ENCODE peak calls at places on chromosomes 16 and 17, in four cellular contexts. One of them, this sample, is unnamed.

GRCh38 chr16:1493746-1494094 is 560 bp downstream of the TELO2 start:
- DNase-seq in thoracic aorta: no peak
- DNase-seq in right cardiac atrium: no peak
- DNase-seq in neuronal stem cell: no peak
- DNase-seq in this sample: no peak

GRCh38 chr17:75925103-75925502 is 15.7 kb downstream of the FBF1 start:
- DNase-seq in thoracic aorta: no peak
- DNase-seq in neuronal stem cell: no peak
- DNase-seq in right cardiac atrium: no peak
- DNase-seq in this sample: no peak

GRCh38 chr16:80189481-80190163 is 351.2 kb upstream of the DYNLRB2 start:
- DNase-seq in right cardiac atrium: no peak
- DNase-seq in neuronal stem cell: no peak
- DNase-seq in thoracic aorta: no peak
- DNase-seq in this sample: no peak

GRCh38 chr16:19098173-19098572 is 15.6 kb upstream of the ITPRIPL2 start:
- DNase-seq in right cardiac atrium: no peak
- DNase-seq in thoracic aorta: no peak
- DNase-seq in neuronal stem cell: no peak
- DNase-seq in this sample: no peak

GRCh38 chr16:26252598-26252997 is 560.8 kb downstream of the HS3ST4 start:
- DNase-seq in thoracic aorta: no peak
- DNase-seq in neuronal stem cell: no peak
- DNase-seq in right cardiac atrium: no peak
- DNase-seq in this sample: no peak

GRCh38 chr17:73455050-73455687 is 143.4 kb upstream of the CDC42EP4 start:
- DNase-seq in neuronal stem cell: no peak
- DNase-seq in right cardiac atrium: no peak
- DNase-seq in thoracic aorta: peak; percentile 30
- DNase-seq in this sample: no peak

GRCh38 chr17:56939869-56940484 is 20.9 kb downstream of the COIL start:
- DNase-seq in neuronal stem cell: peak; percentile 66
- DNase-seq in right cardiac atrium: no peak
- DNase-seq in thoracic aorta: no peak
- DNase-seq in this sample: no peak

GRCh38 chr17:55925440-55925839 is 174.6 kb downstream of the PCTP start:
- DNase-seq in neuronal stem cell: no peak
- DNase-seq in right cardiac atrium: no peak
- DNase-seq in thoracic aorta: no peak
- DNase-seq in this sample: no peak

GRCh38 chr16:77840623-77841274 is 52.4 kb downstream of the VAT1L start:
- DNase-seq in neuronal stem cell: no peak
- DNase-seq in thoracic aorta: no peak
- DNase-seq in right cardiac atrium: no peak
- DNase-seq in this sample: peak; percentile 1

GRCh38 chr16:47574091-47575054 is 113.2 kb downstream of the PHKB start:
- DNase-seq in neuronal stem cell: peak; percentile 1
- DNase-seq in thoracic aorta: no peak
- DNase-seq in right cardiac atrium: no peak
- DNase-seq in this sample: peak; percentile 46

GRCh38 chr17:40548982-40549680 is 16.1 kb downstream of the CCR7 start:
- DNase-seq in thoracic aorta: no peak
- DNase-seq in right cardiac atrium: no peak
- DNase-seq in neuronal stem cell: no peak
- DNase-seq in this sample: peak; percentile 88

GRCh38 chr16:53768593-53768992 is 64.6 kb downstream of the FTO start:
- DNase-seq in thoracic aorta: no peak
- DNase-seq in right cardiac atrium: no peak
- DNase-seq in neuronal stem cell: no peak
- DNase-seq in this sample: peak; percentile 96

GRCh38 chr17:28854457-28855382 is at the start of gene ERAL1:
- DNase-seq in thoracic aorta: peak; percentile 60
- DNase-seq in right cardiac atrium: peak; percentile 90
- DNase-seq in neuronal stem cell: peak; percentile 76
- DNase-seq in this sample: peak; percentile 84

GRCh38 chr16:68015681-68016080 is at the start of gene DPEP2NB:
- DNase-seq in thoracic aorta: no peak
- DNase-seq in right cardiac atrium: no peak
- DNase-seq in neuronal stem cell: no peak
- DNase-seq in this sample: no peak

GRCh38 chr17:78510141-78510935 is 66.9 kb downstream of the DNAH17 start:
- DNase-seq in neuronal stem cell: no peak
- DNase-seq in right cardiac atrium: peak; percentile 10
- DNase-seq in thoracic aorta: no peak
- DNase-seq in this sample: no peak

GRCh38 chr16:86466695-86467406 is 43.5 kb upstream of the FOXF1 start:
- DNase-seq in right cardiac atrium: no peak
- DNase-seq in neuronal stem cell: no peak
- DNase-seq in thoracic aorta: no peak
- DNase-seq in this sample: no peak

GRCh38 chr17:67456103-67456502 is 79.0 kb downstream of the PITPNC1 start:
- DNase-seq in neuronal stem cell: no peak
- DNase-seq in right cardiac atrium: no peak
- DNase-seq in thoracic aorta: no peak
- DNase-seq in this sample: no peak
- H3K4me3 ChIP-seq in neuronal stem cell: no peak overlapping the region
- H3K4me3 ChIP-seq in right cardiac atrium: no peak overlapping the region
- H3K4me3 ChIP-seq in thoracic aorta: no peak overlapping the region
- H3K4me3 ChIP-seq in this sample: no peak overlapping the region

DNA sequence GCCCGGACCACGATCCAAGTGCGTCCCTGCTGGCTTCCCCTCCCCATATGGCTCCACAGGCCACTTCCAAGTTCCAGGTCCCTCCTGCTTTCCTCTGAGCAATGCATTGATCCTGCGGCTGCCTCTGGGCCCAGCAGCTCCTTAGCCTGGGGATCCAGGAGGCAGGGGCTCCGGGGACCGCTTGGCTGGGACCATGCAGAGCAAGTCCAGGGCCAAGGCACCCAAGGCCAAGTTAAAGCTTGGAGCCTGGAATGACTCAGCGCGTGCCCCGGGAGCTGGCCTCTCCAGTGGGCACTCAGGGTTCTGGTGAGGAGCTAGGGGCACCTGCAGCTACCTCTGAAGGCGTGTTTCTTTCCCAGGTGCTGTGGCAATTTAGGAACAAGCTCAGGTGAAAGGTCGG is 51.9 kb upstream of the ENPP7 start:
- DNase-seq in neuronal stem cell: no peak
- DNase-seq in right cardiac atrium: no peak
- DNase-seq in thoracic aorta: no peak
- DNase-seq in this sample: no peak
- H3K27me3 ChIP-seq in neuronal stem cell: no peaks in the 10 kb centered on the region
- H3K27me3 ChIP-seq in right cardiac atrium: no peaks in the 10 kb centered on the region
- H3K27me3 ChIP-seq in thoracic aorta: no peaks in the 10 kb centered on the region
- H3K27me3 ChIP-seq in this sample: no peaks in the 10 kb centered on the region

DNA sequence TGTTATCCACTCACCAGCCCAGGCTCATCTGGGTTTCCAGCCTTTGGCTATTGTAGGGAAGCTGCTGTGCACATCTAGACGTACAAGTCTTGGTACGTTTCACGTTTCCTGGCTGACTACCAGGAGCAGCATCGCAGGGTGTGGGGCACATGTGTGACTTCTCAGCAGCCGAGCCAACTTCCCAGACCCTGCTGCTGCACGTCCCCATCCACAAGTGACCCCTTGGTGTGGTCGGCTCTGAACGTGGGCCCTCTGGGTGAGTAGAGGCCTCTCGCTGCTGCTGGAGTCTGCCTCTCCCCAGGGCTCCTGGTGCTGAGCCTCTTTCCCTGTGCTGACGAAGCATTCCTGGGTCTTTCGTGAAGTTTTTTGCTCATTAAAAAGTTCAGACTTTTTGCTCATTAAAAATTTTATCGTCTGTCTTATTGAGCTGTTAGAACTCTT is 70.2 kb upstream of the ZNF750 start:
- DNase-seq in neuronal stem cell: no peak
- DNase-seq in thoracic aorta: no peak
- DNase-seq in right cardiac atrium: peak; percentile 28
- DNase-seq in this sample: no peak
- H3K27ac ChIP-seq in neuronal stem cell: no peak overlapping the region
- H3K27ac ChIP-seq in thoracic aorta: no peak overlapping the region
- H3K27ac ChIP-seq in right cardiac atrium: no peak overlapping the region
- H3K27ac ChIP-seq in this sample: no peak overlapping the region

GRCh38 chr16:15510992-15511391 is 76.6 kb downstream of the BMERB1 start:
- DNase-seq in neuronal stem cell: no peak
- DNase-seq in right cardiac atrium: no peak
- DNase-seq in thoracic aorta: no peak
- DNase-seq in this sample: no peak

GRCh38 chr16:15509051-15509592 is 74.7 kb downstream of the BMERB1 start:
- DNase-seq in thoracic aorta: no peak
- DNase-seq in right cardiac atrium: no peak
- DNase-seq in neuronal stem cell: no peak
- DNase-seq in this sample: peak; percentile 84

GRCh38 chr16:15507959-15508336 is 73.6 kb downstream of the BMERB1 start:
- DNase-seq in thoracic aorta: no peak
- DNase-seq in right cardiac atrium: no peak
- DNase-seq in neuronal stem cell: no peak
- DNase-seq in this sample: no peak

GRCh38 chr16:15511759-15512487 is 77.5 kb downstream of the BMERB1 start:
- DNase-seq in thoracic aorta: no peak
- DNase-seq in right cardiac atrium: no peak
- DNase-seq in neuronal stem cell: no peak
- DNase-seq in this sample: no peak

GRCh38 chr16:15509593-15510520 is 75.5 kb downstream of the BMERB1 start:
- DNase-seq in thoracic aorta: no peak
- DNase-seq in neuronal stem cell: no peak
- DNase-seq in right cardiac atrium: no peak
- DNase-seq in this sample: peak; percentile 82
- H3K4me3 ChIP-seq in thoracic aorta: no peak overlapping the region
- H3K4me3 ChIP-seq in neuronal stem cell: no peak overlapping the region
- H3K4me3 ChIP-seq in right cardiac atrium: no peak overlapping the region
- H3K4me3 ChIP-seq in this sample: no peak overlapping the region

GRCh38 chr17:177155-177554 is 4.3 kb downstream of the DOC2B start:
- DNase-seq in thoracic aorta: no peak
- DNase-seq in right cardiac atrium: no peak
- DNase-seq in neuronal stem cell: no peak
- DNase-seq in this sample: no peak
- H3K27me3 ChIP-seq in thoracic aorta: no peaks in the 10 kb centered on the region
- H3K27me3 ChIP-seq in right cardiac atrium: no peaks in the 10 kb centered on the region
- H3K27me3 ChIP-seq in neuronal stem cell: peaks cover 10% of the 10 kb centered on the region
- H3K27me3 ChIP-seq in this sample: peaks cover 51% of the 10 kb centered on the region

GRCh38 chr17:3693829-3694231 is 2.1 kb downstream of the P2RX5 start:
- DNase-seq in thoracic aorta: no peak
- DNase-seq in right cardiac atrium: no peak
- DNase-seq in neuronal stem cell: no peak
- DNase-seq in this sample: no peak
- H3K27ac ChIP-seq in thoracic aorta: no peak overlapping the region
- H3K27ac ChIP-seq in right cardiac atrium: no peak overlapping the region
- H3K27ac ChIP-seq in neuronal stem cell: no peak overlapping the region
- H3K27ac ChIP-seq in this sample: no peak overlapping the region

DNA sequence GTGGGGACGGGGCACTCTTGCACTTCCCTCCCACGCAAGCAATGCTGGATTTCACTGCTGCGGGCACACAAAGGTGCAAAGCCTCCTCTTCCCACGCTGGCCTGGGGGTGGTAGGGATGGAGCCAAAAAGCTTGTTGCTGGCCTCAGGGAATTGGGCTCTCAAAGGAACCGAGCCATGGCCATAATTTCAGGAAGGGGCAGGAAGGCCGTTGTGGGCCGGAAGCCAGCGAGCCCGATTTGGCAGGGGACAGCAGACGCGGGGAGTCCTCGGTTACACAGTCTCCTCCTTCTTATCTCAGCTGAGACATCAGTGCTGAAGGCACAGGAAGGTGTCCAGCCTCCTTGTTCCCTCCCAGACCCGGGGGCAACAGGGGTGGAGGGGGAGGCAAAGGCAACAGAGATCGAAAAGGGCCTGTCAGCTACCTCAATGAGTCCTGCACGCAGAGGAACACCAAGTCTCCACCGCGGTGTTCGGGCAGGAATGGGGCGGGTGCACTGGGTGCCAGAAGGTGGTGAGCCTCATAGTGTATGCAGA is 59.5 kb downstream of the SLFN11 start:
- DNase-seq in neuronal stem cell: no peak
- DNase-seq in thoracic aorta: no peak
- DNase-seq in right cardiac atrium: peak; percentile 88
- DNase-seq in this sample: no peak
- H3K4me3 ChIP-seq in neuronal stem cell: no peak overlapping the region
- H3K4me3 ChIP-seq in thoracic aorta: peak overlapping the region; percentile 69
- H3K4me3 ChIP-seq in right cardiac atrium: peak overlapping the region; percentile 42
- H3K4me3 ChIP-seq in this sample: no peak overlapping the region